ENCODE peak calls at places on chromosomes 11 and 22, in ten cellular contexts. P is IMR-90, B is heart left ventricle, J is tibial nerve, N is sigmoid colon, G is transverse colon, A is spleen, V is prostate gland, X is H1, Y is stomach. F is an unnamed sample.

GRCh38 chr11:62688481-62688880 is 849 bp downstream of the LRRN4CL start:
- DNase-seq in N (no peak), P (no peak), V (no peak), A (no peak), B (no peak), G (no peak), J (no peak), X (no peak), Y (no peak), F (no peak)

GRCh38 chr22:39500101-39500500 is 2.0 kb upstream of the MIEF1 start:
- DNase-seq in A (no peak), B (no peak), Y (no peak), P (no peak), V (no peak), N (no peak), J (no peak), X (no peak), G (no peak), F (no peak)

GRCh38 chr22:35955546-35955945 is 73.1 kb downstream of the RBFOX2 start:
- DNase-seq in P (no peak), B (no peak), A (no peak), J (no peak), G (no peak), X (no peak), V (no peak), Y (no peak), N (no peak), F (no peak)

GRCh38 chr22:38074181-38075104 is 9.5 kb downstream of the SLC16A8 start:
- DNase-seq in J (no peak), X (no peak), Y (no peak), P (peak; percentile 41), B (no peak), G (no peak), N (no peak), A (no peak), V (no peak), F (no peak)

GRCh38 chr22:39234157-39234793 is 10.5 kb downstream of the PDGFB start:
- DNase-seq in B (peak; percentile 84), G (no peak), P (no peak), A (no peak), N (no peak), V (no peak), X (no peak), J (no peak), Y (no peak), F (peak; percentile 58)

GRCh38 chr11:118908931-118909618 is 16.7 kb downstream of the BCL9L start:
- DNase-seq in V (peak; percentile 70), Y (peak; percentile 72), P (peak; percentile 92), X (no peak), J (peak; percentile 77), A (peak; percentile 74), N (peak; percentile 97), G (peak; percentile 71), B (peak; percentile 89), F (peak; percentile 85)

GRCh38 chr22:17918840-17919239 is 105.5 kb downstream of the MICAL3 start:
- DNase-seq in J (no peak), X (no peak), N (peak; percentile 5), P (peak; percentile 64), V (no peak), A (no peak), G (no peak), Y (no peak), B (no peak), F (no peak)

GRCh38 chr11:125351045-125351867 is 144.8 kb downstream of the FEZ1 start:
- DNase-seq in B (no peak), A (peak; percentile 73), X (no peak), P (no peak), N (no peak), Y (no peak), V (no peak), G (no peak), J (no peak), F (no peak)

GRCh38 chr11:75273989-75274391 is 33.4 kb downstream of the TPBGL start:
- DNase-seq in P (no peak), G (no peak), X (no peak), N (peak; percentile 55), B (no peak), J (no peak), V (no peak), Y (peak; percentile 22), A (peak; percentile 75), F (no peak)

GRCh38 chr22:24393012-24393559 is 34.3 kb upstream of the ADORA2A start:
- DNase-seq in G (no peak), N (no peak), A (no peak), P (no peak), V (no peak), X (no peak), B (no peak), J (no peak), Y (no peak), F (no peak)

GRCh38 chr11:130945945-130946344 is 29.7 kb upstream of the SNX19 start:
- DNase-seq in V (no peak), X (no peak), A (no peak), J (no peak), Y (no peak), N (peak; percentile 74), G (peak; percentile 10), P (peak; percentile 94), B (peak; percentile 79), F (no peak)

DNA sequence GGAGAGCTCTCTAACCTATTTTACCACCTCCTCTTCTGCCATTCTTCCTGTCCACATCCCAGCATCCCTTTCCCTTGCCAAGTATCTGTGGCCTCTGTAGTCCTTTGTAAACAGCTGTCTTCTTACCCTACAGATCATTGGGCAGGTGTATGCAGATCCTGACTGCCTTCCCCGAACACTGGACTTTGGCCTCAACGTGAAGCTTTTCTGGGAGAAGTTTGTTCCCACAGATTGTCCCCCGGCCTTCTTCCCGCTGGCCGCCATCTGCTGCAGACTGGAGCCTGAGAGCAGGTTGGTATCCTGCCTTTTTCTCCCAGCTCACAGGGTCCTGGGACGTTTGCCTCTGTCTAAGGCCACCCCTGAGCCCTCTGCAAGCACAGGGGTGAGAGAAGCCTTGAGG is 17.3 kb downstream of the PIK3IP1 start:
- DNase-seq in J (no peak), Y (no peak), N (peak; percentile 43), X (no peak), G (no peak), V (no peak), A (no peak), P (no peak), B (no peak), F (no peak)
- H3K27ac ChIP-seq in J (no peak overlapping the region), Y (peak overlapping the region; percentile 44), N (no peak overlapping the region), X (no peak overlapping the region), G (no peak overlapping the region), V (peak overlapping the region; percentile 63), A (peak overlapping the region; percentile 2), P (no peak overlapping the region), B (no peak overlapping the region), F (no peak overlapping the region)

DNA sequence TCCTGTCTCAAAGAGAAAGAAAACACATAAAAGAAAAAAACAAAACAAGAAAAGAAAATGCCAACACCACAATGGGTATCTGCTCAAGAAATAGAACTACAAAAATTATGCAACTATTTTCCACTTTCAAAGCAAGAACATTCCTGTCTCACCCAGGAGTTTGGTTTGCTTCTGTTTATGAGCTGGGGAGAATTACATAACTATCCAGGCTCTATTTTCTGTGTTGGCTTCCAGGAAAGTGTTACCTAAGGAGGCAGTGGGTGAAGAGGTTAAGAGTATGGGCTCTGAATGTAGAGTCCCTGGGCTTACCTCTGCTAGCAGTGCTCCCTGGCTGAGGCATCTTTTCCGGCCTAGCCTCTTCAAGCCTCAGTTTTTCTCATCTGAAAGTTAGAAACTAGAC is 426.7 kb downstream of the MIAT start:
- DNase-seq in N (no peak), J (no peak), G (no peak), Y (no peak), A (no peak), V (no peak), X (no peak), P (no peak), B (no peak), F (no peak)
- H3K27me3 ChIP-seq in N (no peaks in the 10 kb centered on the region), J (no peaks in the 10 kb centered on the region), G (peaks cover 13% of the 10 kb centered on the region), Y (no peaks in the 10 kb centered on the region), A (peaks cover 7% of the 10 kb centered on the region), V (no peaks in the 10 kb centered on the region), X (no peaks in the 10 kb centered on the region), P (peaks cover 43% of the 10 kb centered on the region), B (peaks cover 40% of the 10 kb centered on the region), F (peaks cover 4% of the 10 kb centered on the region)

DNA sequence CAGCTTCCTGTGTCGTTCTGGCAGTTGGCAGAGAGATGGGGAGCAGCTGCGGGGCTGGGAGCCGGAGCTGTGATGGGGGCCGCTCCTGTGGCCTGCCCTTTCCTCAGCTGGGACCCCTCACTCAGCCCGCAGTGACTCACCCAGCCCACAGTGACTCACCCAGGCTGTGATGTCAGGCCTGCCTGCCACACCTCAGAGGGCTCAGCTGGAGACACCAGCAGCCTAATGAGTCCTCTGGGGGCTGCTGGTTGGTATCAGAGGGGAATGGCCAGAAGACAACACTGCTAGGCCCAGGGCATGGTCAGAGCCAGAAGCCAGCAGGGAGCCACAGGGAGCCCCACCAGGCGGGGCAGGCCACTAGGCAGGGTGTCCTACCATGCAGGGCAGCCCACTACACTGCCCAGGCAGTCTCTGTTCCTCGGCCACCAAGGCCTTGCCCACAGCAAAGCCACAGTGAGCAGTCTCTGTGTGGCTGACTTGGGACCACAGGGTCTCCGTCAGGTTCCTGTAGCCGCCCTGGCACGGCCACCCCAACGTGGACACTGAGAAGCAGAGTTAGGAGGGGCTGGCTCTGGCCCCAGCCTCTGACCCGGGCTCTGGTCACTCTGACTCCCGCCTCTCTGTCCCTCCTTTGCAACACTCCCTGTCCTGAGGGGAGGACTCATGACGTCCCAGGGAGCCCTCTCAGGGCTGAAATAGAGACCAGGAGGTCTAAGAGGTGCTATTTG is 4.3 kb upstream of the FXYD2 start:
- DNase-seq in P (peak; percentile 76), J (no peak), X (no peak), N (peak; percentile 84), B (peak; percentile 48), Y (peak; percentile 42), V (no peak), G (peak; percentile 50), A (peak; percentile 84), F (no peak)
- TF ChIP-seq POLR2A in P (no peak), J (no peak), X (no peak), N (no peak), B (no peak), Y (no peak), V (peak; percentile 20), G (no peak), A (no peak), F (no peak)

GRCh38 chr11:66116576-66117361 is 46.7 kb downstream of the PACS1 start:
- DNase-seq in Y (no peak), B (no peak), A (no peak), V (no peak), X (no peak), J (no peak), N (no peak), G (no peak), P (no peak), F (no peak)

GRCh38 chr11:66115638-66116410 is 45.8 kb downstream of the PACS1 start:
- DNase-seq in G (no peak), Y (no peak), B (no peak), J (no peak), N (no peak), X (no peak), A (no peak), P (peak; percentile 20), V (no peak), F (no peak)

GRCh38 chr11:66118847-66119246 is 48.8 kb downstream of the PACS1 start:
- DNase-seq in P (no peak), V (no peak), J (no peak), N (no peak), X (no peak), A (no peak), B (no peak), G (no peak), Y (no peak), F (no peak)

GRCh38 chr11:66121453-66121852 is 51.4 kb downstream of the PACS1 start:
- DNase-seq in Y (no peak), V (no peak), B (no peak), X (no peak), P (no peak), J (no peak), G (no peak), A (no peak), N (no peak), F (no peak)

GRCh38 chr11:66119348-66120133 is 49.5 kb downstream of the PACS1 start:
- DNase-seq in A (no peak), X (no peak), V (no peak), G (no peak), P (peak; percentile 94), B (no peak), N (no peak), J (no peak), Y (no peak), F (no peak)
- H3K27ac ChIP-seq in A (peak overlapping the region; percentile 29), X (no peak overlapping the region), V (no peak overlapping the region), G (no peak overlapping the region), P (peak overlapping the region; percentile 74), B (peak overlapping the region; percentile 57), N (no peak overlapping the region), J (no peak overlapping the region), Y (no peak overlapping the region), F (no peak overlapping the region)

F was measured in gastrocnemius medialis.